ENCODE peak calls at places on chromosomes 4 and X, in five cellular contexts. U is H1, C is GM12878, N is NT2/D1, H is HepG2. J is an unnamed sample.

GRCh38 chrX:19990519-19991349 is at the start of gene BCLAF3:
- DNase-seq in U (peak), C (peak), N (peak), H (peak), J (peak)

GRCh38 chrX:44152867-44153266 is 179.7 kb upstream of the NDP start:
- DNase-seq in U (no peak), C (no peak), N (no peak), H (no peak), J (no peak)

GRCh38 chrX:102651968-102652744 is 873 bp downstream of the GPRASP1 start:
- DNase-seq in U (no peak), C (no peak), N (peak), H (no peak), J (no peak)

GRCh38 chr4:75995727-75996126 is 5.0 kb upstream of the SDAD1 start:
- DNase-seq in U (no peak), C (no peak), N (peak), H (peak), J (peak)

GRCh38 chr4:66927937-66928336 is 617.4 kb downstream of the CENPC start:
- DNase-seq in U (no peak), C (no peak), N (no peak), H (no peak), J (no peak)

GRCh38 chrX:40189621-40190020 is 91.9 kb upstream of the BCOR start:
- DNase-seq in U (no peak), C (no peak), N (no peak), H (no peak), J (no peak)

GRCh38 chrX:68695206-68695845 is 47.9 kb downstream of the STARD8 start:
- DNase-seq in U (no peak), C (no peak), N (no peak), H (no peak), J (no peak)

GRCh38 chr4:179624768-179625181 is 2182.5 kb upstream of the AGA start:
- DNase-seq in U (no peak), C (no peak), N (no peak), H (no peak), J (no peak)

GRCh38 chrX:39759526-39760224 is 338.1 kb downstream of the BCOR start:
- DNase-seq in U (no peak), C (no peak), N (no peak), H (no peak), J (no peak)

GRCh38 chr4:32112891-32113290 is 1392.7 kb downstream of the PCDH7 start:
- DNase-seq in U (no peak), C (no peak), N (no peak), H (no peak), J (no peak)

GRCh38 chr4:169272265-169272886 is 1.6 kb upstream of the SH3RF1 start:
- DNase-seq in U (no peak), C (peak), N (no peak), H (no peak), J (no peak)

DNA sequence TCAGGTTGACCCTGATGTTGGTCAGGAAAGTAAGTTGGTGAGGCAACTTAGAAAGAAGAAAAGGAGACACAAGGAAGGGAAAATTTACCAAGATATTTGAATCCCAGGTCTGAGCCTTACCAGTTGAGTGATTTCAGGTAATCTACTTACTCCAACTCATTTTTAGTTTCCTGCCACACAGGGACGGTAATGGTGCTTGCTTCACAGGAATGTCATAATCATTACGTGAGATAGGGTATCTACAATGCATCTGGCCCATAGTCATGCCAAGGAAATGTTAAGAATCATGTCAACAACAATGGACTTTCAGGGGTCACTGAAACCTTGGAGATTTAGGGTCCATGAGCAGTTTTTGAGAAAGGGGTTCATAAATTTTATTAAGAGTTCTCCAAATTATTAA is 195.4 kb upstream of the HHIP start:
- DNase-seq in U (no peak), C (no peak), N (no peak), H (no peak), J (no peak)
- TF ChIP-seq SUZ12 in U (no peak), C (no peak), N (no peak), H (no peak), J (no peak)

GRCh38 chrX:47648376-47648775 is 2.0 kb downstream of the ELK1 start:
- DNase-seq in U (no peak), C (no peak), N (no peak), H (no peak), J (no peak)
- TF ChIP-seq SUZ12 in U (no peak), C (no peak), N (no peak), H (no peak), J (no peak)

DNA sequence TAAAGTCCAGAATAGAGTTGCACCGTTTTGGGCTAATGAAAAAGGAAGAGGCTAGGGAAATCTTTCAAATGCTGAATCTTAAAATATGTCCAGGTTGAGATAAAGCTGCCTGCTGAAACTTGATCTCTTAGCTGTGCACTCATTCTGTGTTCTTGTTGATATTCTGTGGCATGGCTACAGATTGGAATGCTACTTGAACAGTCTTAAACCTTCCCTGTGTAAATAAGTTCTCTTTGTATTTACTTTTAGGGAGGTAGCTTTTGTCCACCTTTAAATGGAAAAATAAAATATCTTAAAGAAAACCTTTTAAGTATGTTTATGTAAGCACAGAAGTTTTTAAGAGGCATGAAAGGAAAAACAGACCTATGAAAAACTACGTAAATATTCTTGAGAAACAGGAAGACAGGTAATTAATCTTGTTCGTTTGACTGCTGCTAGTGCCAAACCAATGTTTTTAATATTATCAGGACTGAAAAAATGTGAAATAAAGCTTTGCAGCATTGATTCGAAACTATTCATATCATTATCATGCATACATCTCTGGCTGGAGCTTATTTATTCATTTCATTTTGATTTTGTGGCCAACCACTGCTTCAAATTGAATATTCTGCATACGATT is 17.9 kb downstream of the HSD17B13 start:
- DNase-seq in U (no peak), C (no peak), N (no peak), H (no peak), J (peak)
- TF ChIP-seq SUZ12 in U (no peak), C (no peak), N (no peak), H (no peak), J (no peak)

DNA sequence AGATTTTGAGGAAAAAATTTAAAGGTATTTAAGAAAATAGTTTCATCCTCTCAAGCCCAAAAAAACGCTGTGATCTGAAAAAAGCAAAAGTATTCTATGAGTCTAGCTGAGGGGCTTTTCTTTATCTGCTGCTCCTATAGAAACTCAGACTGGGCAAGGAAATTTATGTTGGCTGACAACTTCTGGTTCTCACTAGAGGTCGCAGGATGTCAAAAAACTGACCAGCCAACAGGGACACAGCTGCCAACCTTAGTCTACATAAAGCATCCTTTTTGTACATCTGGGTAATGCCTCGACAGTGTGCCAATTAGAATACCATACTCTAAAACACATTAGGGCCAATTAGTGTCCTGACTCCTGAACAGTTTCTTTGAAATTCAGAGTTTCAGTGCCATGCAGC is 8.8 kb upstream of the TLL1 start:
- DNase-seq in U (no peak), C (no peak), N (no peak), H (peak), J (no peak)
- TF ChIP-seq SUZ12 in U (no peak), C (no peak), N (no peak), H (no peak), J (no peak)

DNA sequence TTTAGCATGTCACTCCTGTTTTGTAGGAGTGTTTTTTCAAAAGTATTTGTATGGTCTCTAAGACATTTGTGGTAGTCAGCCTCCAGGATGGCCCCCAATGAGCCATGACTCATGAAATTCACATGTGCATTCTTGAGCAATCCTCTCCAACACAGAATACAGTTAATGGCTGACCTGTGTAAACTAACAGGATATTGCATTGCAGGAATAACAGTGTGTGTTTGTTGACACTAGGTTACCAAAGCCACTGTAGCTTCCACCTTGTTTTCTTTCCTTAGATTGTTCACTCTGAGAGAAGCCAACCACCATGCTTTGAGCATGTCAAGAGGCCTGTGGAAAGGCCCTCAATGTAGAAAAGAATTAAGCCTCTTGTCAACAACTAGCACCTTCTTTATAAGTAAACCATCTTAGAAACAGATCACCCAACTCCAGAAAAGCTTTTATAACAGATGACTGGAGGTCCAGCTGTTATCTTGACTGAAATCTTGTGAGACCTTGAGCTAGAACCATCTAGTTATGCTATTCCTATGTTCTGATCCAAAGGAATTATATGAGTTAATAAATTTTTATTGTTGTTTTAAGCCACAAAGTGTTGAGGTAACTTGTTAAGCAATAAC is 28.5 kb downstream of the TBCK start:
- DNase-seq in U (no peak), C (no peak), N (no peak), H (peak), J (peak)
- TF ChIP-seq SUZ12 in U (no peak), C (no peak), N (no peak), H (no peak), J (no peak)

GRCh38 chr4:22695011-22695410 is 2.3 kb downstream of the GBA3 start:
- DNase-seq in U (no peak), C (no peak), N (no peak), H (no peak), J (no peak)
- TF ChIP-seq SUZ12 in U (no peak), C (no peak), N (no peak), H (no peak), J (no peak)

DNA sequence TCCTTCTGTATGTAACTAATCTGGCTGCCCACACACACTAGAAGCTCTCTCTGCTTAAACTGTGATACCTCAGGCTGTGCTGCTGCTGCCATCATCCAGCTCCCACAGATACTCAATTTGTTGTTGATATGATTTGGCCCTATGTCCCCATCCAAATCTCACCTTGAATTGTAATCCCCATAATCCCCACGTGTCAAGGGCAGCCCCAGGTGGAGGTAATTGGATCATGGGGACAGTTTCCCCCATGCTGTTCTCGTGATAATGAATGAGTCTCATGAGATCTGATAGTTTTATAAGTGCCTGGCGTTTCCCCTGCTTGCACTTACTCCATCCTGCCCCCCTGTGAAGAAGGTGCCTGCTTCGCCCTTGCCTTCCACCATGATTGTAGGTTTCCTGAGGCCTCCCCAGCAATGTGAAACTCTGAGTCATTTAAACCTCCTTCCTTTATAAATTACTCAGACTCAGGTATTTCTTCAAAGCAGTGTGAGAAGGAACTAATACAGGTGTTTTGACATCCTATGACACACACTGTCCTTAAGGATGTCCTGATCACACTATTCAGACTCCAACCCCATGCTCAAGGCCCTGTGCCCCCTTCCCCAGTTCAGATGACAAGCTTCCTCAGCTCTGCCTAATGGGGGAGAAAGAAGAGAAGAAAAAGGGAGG is 2.9 kb upstream of the ATOH1 start:
- DNase-seq in U (no peak), C (no peak), N (no peak), H (no peak), J (no peak)
- TF ChIP-seq SUZ12 in U (no peak), C (no peak), N (no peak), H (no peak), J (no peak)

J was measured in HEK293T.